ENCODE peak calls at places on chromosomes 4 and X, in six cellular contexts. S is body of pancreas, Z is GM12891, P is IMR-90, F is lower leg skin, R is breast epithelium. U is an unnamed sample.

GRCh38 chr4:138053601-138054322 is 188.4 kb downstream of the SLC7A11 start:
- DNase-seq in S (no peak), Z (no peak), P (peak), F (no peak), R (no peak), U (peak)

GRCh38 chr4:36138221-36138620 is 106.1 kb downstream of the ARAP2 start:
- DNase-seq in S (no peak), Z (no peak), P (peak), F (no peak), R (no peak), U (no peak)

GRCh38 chr4:8540991-8541390 is 39.2 kb upstream of the GPR78 start:
- DNase-seq in S (no peak), Z (no peak), P (no peak), F (no peak), R (no peak), U (no peak)

GRCh38 chrX:56429581-56429980 is 133.8 kb upstream of the UBQLN2 start:
- DNase-seq in S (no peak), Z (no peak), P (no peak), F (no peak), R (no peak), U (no peak)

GRCh38 chr4:94455081-94455480 is 3.3 kb downstream of the PDLIM5 start:
- DNase-seq in S (peak), Z (no peak), P (peak), F (peak), R (peak), U (no peak)

GRCh38 chrX:42797646-42798045 is 19.7 kb upstream of the PPP1R2C start:
- DNase-seq in S (no peak), Z (no peak), P (no peak), F (no peak), R (no peak), U (peak)

GRCh38 chr4:47213971-47214370 is 182.6 kb downstream of the GABRB1 start:
- DNase-seq in S (no peak), Z (no peak), P (peak), F (no peak), R (no peak), U (no peak)

GRCh38 chr4:3820806-3821579 is 54.8 kb downstream of the ADRA2C start:
- DNase-seq in S (no peak), Z (no peak), P (no peak), F (no peak), R (no peak), U (no peak)

GRCh38 chrX:57906790-57907189 is 3.5 kb downstream of the ZXDA start:
- DNase-seq in S (no peak), Z (no peak), P (peak), F (no peak), R (no peak), U (no peak)

GRCh38 chr4:180153587-180153986 is 2089.6 kb upstream of the TENM3 start:
- DNase-seq in S (no peak), Z (no peak), P (no peak), F (no peak), R (no peak), U (no peak)

GRCh38 chrX:46927718-46928117 is 15.5 kb downstream of the JADE3 start:
- DNase-seq in S (no peak), Z (no peak), P (no peak), F (no peak), R (no peak), U (no peak)

GRCh38 chrX:135421537-135421931 is 210 bp upstream of the SMIM10L2A start:
- DNase-seq in S (peak), Z (peak), P (peak), F (peak), R (peak), U (peak)
- TF ChIP-seq POLR2A in S (no peak), Z (no peak), P (no peak), F (no peak), R (no peak), U (no peak)

GRCh38 chr4:41990383-41991111 is at the start of gene SLC30A9:
- DNase-seq in S (peak), Z (peak), P (peak), F (peak), R (peak), U (peak)
- TF ChIP-seq POLR2A in S (peak), Z (peak), P (peak), F (peak), R (peak), U (peak)

GRCh38 chr4:145001635-145002034 is 96.4 kb downstream of the ANAPC10 start:
- DNase-seq in S (no peak), Z (no peak), P (peak), F (no peak), R (no peak), U (no peak)
- TF ChIP-seq POLR2A in S (no peak), Z (no peak), P (no peak), F (no peak), R (no peak), U (no peak)

GRCh38 chrX:31934842-31935241 is 863.0 kb upstream of the FTHL17 start:
- DNase-seq in S (no peak), Z (no peak), P (no peak), F (no peak), R (no peak), U (no peak)

GRCh38 chrX:31929366-31929765 is 857.5 kb upstream of the FTHL17 start:
- DNase-seq in S (no peak), Z (no peak), P (no peak), F (no peak), R (no peak), U (no peak)

GRCh38 chrX:31932769-31933168 is 860.9 kb upstream of the FTHL17 start:
- DNase-seq in S (no peak), Z (no peak), P (no peak), F (no peak), R (no peak), U (no peak)

GRCh38 chrX:31931225-31931624 is 859.4 kb upstream of the FTHL17 start:
- DNase-seq in S (no peak), Z (no peak), P (peak), F (no peak), R (no peak), U (no peak)
- TF ChIP-seq POLR2A in S (no peak), Z (no peak), P (no peak), F (no peak), R (no peak), U (no peak)

GRCh38 chr4:73067971-73068394 is 1.5 kb downstream of the COX18 start:
- DNase-seq in S (no peak), Z (no peak), P (peak), F (no peak), R (no peak), U (no peak)

GRCh38 chr4:73066928-73067327 is 2.6 kb downstream of the COX18 start:
- DNase-seq in S (no peak), Z (no peak), P (no peak), F (no peak), R (no peak), U (no peak)

GRCh38 chr4:73070072-73070385 is 513 bp upstream of the COX18 start:
- DNase-seq in S (no peak), Z (no peak), P (no peak), F (no peak), R (no peak), U (no peak)

GRCh38 chr4:73069338-73070071 is at the start of gene COX18:
- DNase-seq in S (peak), Z (peak), P (peak), F (peak), R (peak), U (peak)

GRCh38 chr4:73068496-73069337 is 799 bp downstream of the COX18 start:
- DNase-seq in S (peak), Z (no peak), P (peak), F (no peak), R (no peak), U (no peak)
- TF ChIP-seq POLR2A in S (no peak), Z (no peak), P (no peak), F (no peak), R (no peak), U (no peak)

GRCh38 chrX:24693453-24694202 is at the start of gene POLA1:
- DNase-seq in S (peak), Z (peak), P (peak), F (peak), R (peak), U (peak)
- TF ChIP-seq POLR2A in S (no peak), Z (no peak), P (no peak), F (no peak), R (no peak), U (peak)

U was measured in H54.